ENCODE peak calls at places on chromosomes 11 and 22, in seven cellular contexts. V, M, I, T, S, C and Y are unnamed samples.

GRCh38 chr11:28903716-28904115 is 795.5 kb downstream of the METTL15 start:
- DNase-seq in V (no peak), M (no peak), I (no peak), T (peak), S (no peak), C (no peak), Y (no peak)

GRCh38 chr11:128630367-128631230 is 43.2 kb upstream of the ETS1 start:
- DNase-seq in V (peak), M (peak), I (peak), T (peak), S (peak), C (peak), Y (peak)

GRCh38 chr11:93733474-93733873 is 7.8 kb downstream of the TAF1D start:
- DNase-seq in V (no peak), M (no peak), I (no peak), T (no peak), S (no peak), C (no peak), Y (no peak)

GRCh38 chr11:83284501-83285051 is 1.6 kb downstream of the CCDC90B start:
- DNase-seq in V (no peak), M (no peak), I (no peak), T (no peak), S (no peak), C (no peak), Y (no peak)

GRCh38 chr11:91921974-91922373 is 302.6 kb upstream of the FAT3 start:
- DNase-seq in V (no peak), M (no peak), I (no peak), T (no peak), S (no peak), C (no peak), Y (no peak)

GRCh38 chr11:94537051-94537600 is 6.6 kb upstream of the FUT4 start:
- DNase-seq in V (no peak), M (no peak), I (no peak), T (peak), S (peak), C (peak), Y (no peak)

GRCh38 chr22:28820885-28821284 is 20.5 kb upstream of the XBP1 start:
- DNase-seq in V (no peak), M (no peak), I (no peak), T (no peak), S (no peak), C (no peak), Y (no peak)

GRCh38 chr22:38075961-38076360 is 8.0 kb downstream of the SLC16A8 start:
- DNase-seq in V (no peak), M (no peak), I (no peak), T (no peak), S (no peak), C (no peak), Y (no peak)

GRCh38 chr11:1549355-1550330 is 22.4 kb downstream of the DUSP8 start:
- DNase-seq in V (no peak), M (no peak), I (no peak), T (no peak), S (no peak), C (no peak), Y (no peak)

GRCh38 chr22:21078916-21079315 is 33.2 kb downstream of the LRRC74B start:
- DNase-seq in V (no peak), M (no peak), I (no peak), T (no peak), S (no peak), C (no peak), Y (no peak)

GRCh38 chr22:40426671-40427070 is 56.3 kb downstream of the SGSM3 start:
- DNase-seq in V (no peak), M (no peak), I (no peak), T (no peak), S (no peak), C (no peak), Y (no peak)

GRCh38 chr11:112265659-112266409 is 5.2 kb upstream of the PLET1 start:
- DNase-seq in V (no peak), M (no peak), I (no peak), T (no peak), S (no peak), C (no peak), Y (no peak)

GRCh38 chr11:2122222-2122906 is 16.8 kb downstream of the IGF2 start:
- DNase-seq in V (no peak), M (no peak), I (no peak), T (peak), S (no peak), C (peak), Y (no peak)

GRCh38 chr11:2250041-2250440 is 20.3 kb downstream of the ASCL2 start:
- DNase-seq in V (no peak), M (no peak), I (no peak), T (no peak), S (no peak), C (no peak), Y (no peak)

GRCh38 chr11:12411806-12412727 is 34.7 kb downstream of the PARVA start:
- DNase-seq in V (peak), M (peak), I (peak), T (peak), S (peak), C (peak), Y (peak)

GRCh38 chr11:32420937-32421532 is 14.3 kb downstream of the WT1 start:
- DNase-seq in V (no peak), M (no peak), I (no peak), T (no peak), S (no peak), C (peak), Y (no peak)

GRCh38 chr11:134939905-134940304 is 527.9 kb upstream of the B3GAT1 start:
- DNase-seq in V (no peak), M (no peak), I (no peak), T (no peak), S (no peak), C (no peak), Y (no peak)

GRCh38 chr11:24391165-24391564 is 105.7 kb upstream of the LUZP2 start:
- DNase-seq in V (no peak), M (no peak), I (no peak), T (peak), S (peak), C (peak), Y (no peak)

GRCh38 chr11:75631086-75631694 is 37.6 kb downstream of the MAP6 start:
- DNase-seq in V (no peak), M (no peak), I (no peak), T (no peak), S (no peak), C (no peak), Y (no peak)

GRCh38 chr11:134277176-134278001 is 1.2 kb downstream of the GLB1L3 start:
- DNase-seq in V (no peak), M (no peak), I (no peak), T (no peak), S (no peak), C (no peak), Y (peak)

GRCh38 chr22:19378362-19378711 is 53.2 kb downstream of the HIRA start:
- DNase-seq in V (no peak), M (no peak), I (no peak), T (no peak), S (no peak), C (no peak), Y (no peak)

GRCh38 chr11:87265132-87265531 is 227.4 kb downstream of the TMEM135 start:
- DNase-seq in V (no peak), M (no peak), I (no peak), T (no peak), S (no peak), C (peak), Y (no peak)

GRCh38 chr11:99281331-99281730 is 260.6 kb downstream of the CNTN5 start:
- DNase-seq in V (no peak), M (no peak), I (no peak), T (no peak), S (no peak), C (no peak), Y (no peak)

GRCh38 chr22:45314054-45314721 is 4.5 kb downstream of the FAM118A start:
- DNase-seq in V (no peak), M (no peak), I (no peak), T (no peak), S (no peak), C (no peak), Y (no peak)

GRCh38 chr11:76230392-76230791 is 24.1 kb upstream of the WNT11 start:
- DNase-seq in V (no peak), M (no peak), I (no peak), T (no peak), S (no peak), C (no peak), Y (no peak)

GRCh38 chr11:122796128-122796717 is 42.1 kb upstream of the CRTAM start:
- DNase-seq in V (peak), M (no peak), I (peak), T (peak), S (no peak), C (peak), Y (peak)

GRCh38 chr11:4095509-4096230 is 1.1 kb downstream of the RRM1 start:
- DNase-seq in V (no peak), M (no peak), I (no peak), T (peak), S (no peak), C (peak), Y (no peak)

GRCh38 chr11:73951797-73952196 is 971 bp downstream of the DNAJB13 start:
- DNase-seq in V (no peak), M (no peak), I (no peak), T (no peak), S (no peak), C (no peak), Y (no peak)

GRCh38 chr22:37416806-37417205 is 10.5 kb downstream of the ELFN2 start:
- DNase-seq in V (no peak), M (no peak), I (no peak), T (no peak), S (no peak), C (no peak), Y (peak)

GRCh38 chr22:45059296-45059695 is 49.5 kb upstream of the PHF21B start:
- DNase-seq in V (no peak), M (no peak), I (no peak), T (no peak), S (no peak), C (no peak), Y (no peak)

GRCh38 chr11:15932417-15932816 is 423.9 kb downstream of the SOX6 start:
- DNase-seq in V (no peak), M (no peak), I (no peak), T (no peak), S (no peak), C (no peak), Y (no peak)

GRCh38 chr11:122751298-122752070 is 86.8 kb upstream of the CRTAM start:
- DNase-seq in V (no peak), M (no peak), I (no peak), T (no peak), S (no peak), C (peak), Y (no peak)

GRCh38 chr11:5992604-5993251 is 5.9 kb upstream of the OR52L1 start:
- DNase-seq in V (peak), M (no peak), I (no peak), T (peak), S (peak), C (peak), Y (no peak)

GRCh38 chr22:49046546-49047305 is 780.9 kb downstream of the BRD1 start:
- DNase-seq in V (peak), M (no peak), I (peak), T (peak), S (no peak), C (no peak), Y (no peak)

GRCh38 chr22:23062616-23063538 is 7.4 kb upstream of the GNAZ start:
- DNase-seq in V (no peak), M (no peak), I (no peak), T (no peak), S (no peak), C (no peak), Y (peak)

GRCh38 chr11:101848262-101848661 is 66.5 kb upstream of the CEP126 start:
- DNase-seq in V (no peak), M (no peak), I (no peak), T (no peak), S (no peak), C (peak), Y (no peak)

GRCh38 chr11:1866776-1867175 is 13.9 kb downstream of the LSP1 start:
- DNase-seq in V (no peak), M (no peak), I (no peak), T (no peak), S (no peak), C (no peak), Y (no peak)

GRCh38 chr11:22599458-22599857 is 26.2 kb downstream of the FANCF start:
- DNase-seq in V (no peak), M (no peak), I (no peak), T (no peak), S (no peak), C (no peak), Y (no peak)